ENCODE peak calls at places on chromosomes 7 and 10, in four cellular contexts. A is IMR-90, Z is H9, G is H1. Q is an unnamed sample.
A peak's percentile ranks its signal among the peaks of the same experiment; 100 is the strongest.

GRCh38 chr7:131655866-131656265 is 99.4 kb upstream of the PODXL start:
- DNase-seq in Z (no peak), A (no peak), G (no peak), Q (no peak)

GRCh38 chr10:95474228-95475002 is 86.8 kb downstream of the SORBS1 start:
- DNase-seq in A (no peak), Z (no peak), G (no peak), Q (no peak)

GRCh38 chr10:56181607-56182006 is 179.5 kb downstream of the ZWINT start:
- DNase-seq in A (no peak), G (no peak), Z (no peak), Q (no peak)

GRCh38 chr7:103447073-103447960 is 1.3 kb upstream of the SLC26A5 start:
- DNase-seq in A (peak; percentile 62), G (peak; percentile 74), Z (peak; percentile 86), Q (peak; percentile 87)

GRCh38 chr10:30433286-30433778 is 652 bp upstream of the MAP3K8 start:
- DNase-seq in G (peak; percentile 80), Z (peak; percentile 74), A (peak; percentile 67), Q (peak; percentile 91)

GRCh38 chr10:30559118-30559684 is 70.4 kb downstream of the LYZL2 start:
- DNase-seq in A (no peak), Z (no peak), G (no peak), Q (no peak)

GRCh38 chr7:5349437-5350173 is 66.9 kb downstream of the SLC29A4 start:
- DNase-seq in A (no peak), Z (no peak), G (no peak), Q (peak; percentile 66)

GRCh38 chr7:29106128-29106988 is 40.0 kb downstream of the CPVL start:
- DNase-seq in Z (peak; percentile 49), G (no peak), A (peak; percentile 60), Q (peak; percentile 82)

GRCh38 chr10:24206926-24207701 is 1.8 kb upstream of the KIAA1217 start:
- DNase-seq in Z (no peak), G (no peak), A (no peak), Q (peak; percentile 8)

GRCh38 chr7:66654275-66655112 is 25.8 kb downstream of the KCTD7 start:
- DNase-seq in A (peak; percentile 97), Z (peak; percentile 98), G (peak; percentile 99), Q (peak; percentile 99)
- H3K4ac ChIP-seq in A (peak overlapping the region; percentile 98), Z (no peak overlapping the region), G (no peak overlapping the region), Q (peak overlapping the region; percentile 61)

GRCh38 chr10:5467634-5468255 is 31.6 kb downstream of the CALML5 start:
- DNase-seq in A (no peak), G (peak; percentile 44), Z (no peak), Q (no peak)

GRCh38 chr10:5470062-5470751 is 29.2 kb downstream of the CALML5 start:
- DNase-seq in G (no peak), Z (no peak), A (no peak), Q (no peak)

GRCh38 chr10:5466451-5466996 is 32.8 kb downstream of the CALML5 start:
- DNase-seq in A (peak; percentile 82), Z (peak; percentile 89), G (peak; percentile 71), Q (peak; percentile 98)

GRCh38 chr10:5468262-5469106 is 30.9 kb downstream of the CALML5 start:
- DNase-seq in Z (no peak), A (no peak), G (peak; percentile 39), Q (no peak)

GRCh38 chr10:5469353-5470061 is 29.9 kb downstream of the CALML5 start:
- DNase-seq in Z (no peak), G (peak; percentile 41), A (no peak), Q (no peak)
- H3K79me1 ChIP-seq in Z (no peaks in the 10 kb centered on the region), G (no peaks in the 10 kb centered on the region), A (no peaks in the 10 kb centered on the region), Q (no peaks in the 10 kb centered on the region)

DNA sequence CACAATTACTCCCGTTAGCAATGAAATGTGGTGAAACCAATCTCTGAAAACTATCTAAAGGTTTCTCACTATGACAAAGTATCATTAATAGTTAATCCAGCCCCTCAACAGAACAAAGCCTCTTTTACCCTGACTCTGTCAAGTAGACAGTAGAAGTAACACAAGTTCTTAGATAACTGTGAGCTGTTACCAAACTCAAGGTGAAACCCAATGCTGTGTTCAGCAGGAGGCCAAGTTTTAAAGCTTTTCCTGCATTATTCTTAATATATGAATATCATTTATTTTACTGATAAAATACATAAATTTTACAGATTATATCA is 109.1 kb downstream of the SRPK2 start:
- DNase-seq in Z (no peak), A (no peak), G (no peak), Q (no peak)
- H4K5ac ChIP-seq in Z (no peak overlapping the region), A (no peak overlapping the region), G (no peak overlapping the region), Q (no peak overlapping the region)

DNA sequence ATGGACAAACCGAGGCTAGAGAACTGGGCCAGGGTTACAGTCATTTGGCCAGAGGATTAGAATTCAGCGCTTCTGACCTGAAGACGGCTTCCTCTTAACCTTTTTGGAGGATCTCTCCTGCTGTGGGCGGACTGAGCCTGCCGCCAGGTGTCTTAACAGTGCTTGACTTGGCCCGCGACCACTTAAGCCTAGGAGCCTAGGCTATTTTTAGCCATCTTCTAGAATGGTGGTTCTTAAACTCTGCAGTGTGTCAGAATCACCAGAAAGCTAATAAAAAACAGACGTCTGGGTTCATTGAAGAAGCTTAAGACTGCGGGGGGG is 722 bp downstream of the MDH2 start:
- DNase-seq in G (peak; percentile 50), Z (peak; percentile 56), A (no peak), Q (peak; percentile 73)
- H3K4ac ChIP-seq in G (no peak overlapping the region), Z (no peak overlapping the region), A (peak overlapping the region; percentile 95), Q (peak overlapping the region; percentile 83)

DNA sequence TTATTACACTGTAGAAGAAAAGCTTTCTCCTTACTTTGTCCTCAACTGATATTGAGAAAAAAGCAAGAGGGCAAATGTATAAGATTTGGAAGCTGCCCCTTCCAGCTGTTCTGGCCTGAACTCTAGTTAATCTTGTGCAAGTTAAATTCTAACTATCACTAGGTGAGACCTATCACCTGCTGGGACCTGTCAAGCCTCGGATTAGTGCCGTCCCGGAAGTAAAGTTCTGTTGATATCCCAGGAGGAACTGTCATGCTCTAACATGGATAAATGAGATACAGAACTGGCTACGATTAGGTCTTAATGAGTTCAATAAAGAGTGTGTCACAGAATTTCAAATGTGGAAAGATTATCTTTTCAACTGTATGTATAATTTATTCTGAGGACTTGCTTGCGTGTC is 1.2 kb upstream of the BPGM start:
- DNase-seq in A (no peak), Z (no peak), G (no peak), Q (no peak)
- H3K79me1 ChIP-seq in A (peaks cover 39% of the 10 kb centered on the region), Z (no peaks in the 10 kb centered on the region), G (no peaks in the 10 kb centered on the region), Q (peaks cover 2% of the 10 kb centered on the region)

GRCh38 chr10:3067859-3068179 is 471 bp downstream of the PFKP start:
- DNase-seq in A (no peak), Z (no peak), G (peak; percentile 67), Q (no peak)

GRCh38 chr10:3067045-3067858 is at the start of gene PFKP:
- DNase-seq in A (no peak), G (peak; percentile 74), Z (peak; percentile 61), Q (no peak)

GRCh38 chr10:3065622-3066021 is 1.7 kb upstream of the PFKP start:
- DNase-seq in G (no peak), Z (no peak), A (no peak), Q (no peak)

GRCh38 chr10:3068201-3068967 is 1.0 kb downstream of the PFKP start:
- DNase-seq in G (peak; percentile 73), A (peak; percentile 54), Z (no peak), Q (peak; percentile 72)

GRCh38 chr10:3066317-3066931 is 924 bp upstream of the PFKP start:
- DNase-seq in A (no peak), G (no peak), Z (no peak), Q (no peak)
- H4K5ac ChIP-seq in A (no peak overlapping the region), G (no peak overlapping the region), Z (no peak overlapping the region), Q (no peak overlapping the region)

Q was measured in mesendoderm.